ENCODE peak calls at places on chromosomes 11 and 22, in seven cellular contexts. One of them, this sample, is unnamed.

GRCh38 chr11:20973959-20974358 is 304.6 kb downstream of the NELL1 start:
- DNase-seq in stimulated activated CD8-positive, alpha-beta memory T cell treated with anti-CD3 and anti-CD28 coated beads, Interleukin-4, amount 100 ng/mL, for 24 hours: no peak
- DNase-seq in SHP77: no peak
- DNase-seq in uterus: no peak
- DNase-seq in AG08395: no peak
- DNase-seq in keratinocyte: no peak
- DNase-seq in KBM-7: no peak
- DNase-seq in this sample: no peak

GRCh38 chr11:19450282-19450681 is 209.5 kb upstream of the E2F8 start:
- DNase-seq in stimulated activated CD8-positive, alpha-beta memory T cell treated with anti-CD3 and anti-CD28 coated beads, Interleukin-4, amount 100 ng/mL, for 24 hours: no peak
- DNase-seq in SHP77: no peak
- DNase-seq in uterus: no peak
- DNase-seq in AG08395: no peak
- DNase-seq in keratinocyte: no peak
- DNase-seq in KBM-7: no peak
- DNase-seq in this sample: no peak

GRCh38 chr22:43136255-43136654 is 6.9 kb downstream of the MCAT start:
- DNase-seq in stimulated activated CD8-positive, alpha-beta memory T cell treated with anti-CD3 and anti-CD28 coated beads, Interleukin-4, amount 100 ng/mL, for 24 hours: peak; percentile 34
- DNase-seq in SHP77: no peak
- DNase-seq in uterus: no peak
- DNase-seq in AG08395: peak; percentile 57
- DNase-seq in keratinocyte: no peak
- DNase-seq in KBM-7: peak; percentile 69
- DNase-seq in this sample: peak; percentile 65

GRCh38 chr22:33869946-33870345 is 50.3 kb downstream of the LARGE1 start:
- DNase-seq in stimulated activated CD8-positive, alpha-beta memory T cell treated with anti-CD3 and anti-CD28 coated beads, Interleukin-4, amount 100 ng/mL, for 24 hours: no peak
- DNase-seq in SHP77: no peak
- DNase-seq in uterus: no peak
- DNase-seq in AG08395: peak; percentile 34
- DNase-seq in keratinocyte: no peak
- DNase-seq in KBM-7: no peak
- DNase-seq in this sample: no peak

GRCh38 chr11:94934362-94934761 is 39.0 kb downstream of the CWC15 start:
- DNase-seq in stimulated activated CD8-positive, alpha-beta memory T cell treated with anti-CD3 and anti-CD28 coated beads, Interleukin-4, amount 100 ng/mL, for 24 hours: no peak
- DNase-seq in SHP77: no peak
- DNase-seq in uterus: no peak
- DNase-seq in AG08395: peak; percentile 70
- DNase-seq in keratinocyte: no peak
- DNase-seq in KBM-7: no peak
- DNase-seq in this sample: no peak

GRCh38 chr22:11627798-11628650 is 3900.0 kb upstream of the OR11H1 start:
- DNase-seq in stimulated activated CD8-positive, alpha-beta memory T cell treated with anti-CD3 and anti-CD28 coated beads, Interleukin-4, amount 100 ng/mL, for 24 hours: no peak
- DNase-seq in SHP77: no peak
- DNase-seq in uterus: no peak
- DNase-seq in AG08395: no peak
- DNase-seq in keratinocyte: no peak
- DNase-seq in KBM-7: no peak
- DNase-seq in this sample: no peak

GRCh38 chr11:83521647-83522596 is 235.8 kb upstream of the CCDC90B start:
- DNase-seq in stimulated activated CD8-positive, alpha-beta memory T cell treated with anti-CD3 and anti-CD28 coated beads, Interleukin-4, amount 100 ng/mL, for 24 hours: no peak
- DNase-seq in SHP77: no peak
- DNase-seq in uterus: no peak
- DNase-seq in AG08395: peak; percentile 71
- DNase-seq in keratinocyte: no peak
- DNase-seq in KBM-7: peak; percentile 17
- DNase-seq in this sample: peak; percentile 10

GRCh38 chr11:121722431-121723256 is 269.9 kb upstream of the SORL1-AS1 start:
- DNase-seq in stimulated activated CD8-positive, alpha-beta memory T cell treated with anti-CD3 and anti-CD28 coated beads, Interleukin-4, amount 100 ng/mL, for 24 hours: no peak
- DNase-seq in SHP77: peak; percentile 41
- DNase-seq in uterus: peak; percentile 85
- DNase-seq in AG08395: peak; percentile 78
- DNase-seq in keratinocyte: no peak
- DNase-seq in KBM-7: no peak
- DNase-seq in this sample: no peak

GRCh38 chr11:100550910-100551309 is 136.2 kb upstream of the ARHGAP42 start:
- DNase-seq in stimulated activated CD8-positive, alpha-beta memory T cell treated with anti-CD3 and anti-CD28 coated beads, Interleukin-4, amount 100 ng/mL, for 24 hours: no peak
- DNase-seq in SHP77: no peak
- DNase-seq in uterus: no peak
- DNase-seq in AG08395: no peak
- DNase-seq in keratinocyte: no peak
- DNase-seq in KBM-7: no peak
- DNase-seq in this sample: no peak

GRCh38 chr11:67351275-67352005 is 1.9 kb downstream of the POLD4 start:
- DNase-seq in stimulated activated CD8-positive, alpha-beta memory T cell treated with anti-CD3 and anti-CD28 coated beads, Interleukin-4, amount 100 ng/mL, for 24 hours: no peak
- DNase-seq in SHP77: peak; percentile 53
- DNase-seq in uterus: peak; percentile 68
- DNase-seq in AG08395: peak; percentile 83
- DNase-seq in keratinocyte: no peak
- DNase-seq in KBM-7: peak; percentile 68
- DNase-seq in this sample: peak; percentile 84

GRCh38 chr11:109040303-109040702 is 375.4 kb downstream of the DDX10 start:
- DNase-seq in stimulated activated CD8-positive, alpha-beta memory T cell treated with anti-CD3 and anti-CD28 coated beads, Interleukin-4, amount 100 ng/mL, for 24 hours: no peak
- DNase-seq in SHP77: no peak
- DNase-seq in uterus: no peak
- DNase-seq in AG08395: no peak
- DNase-seq in keratinocyte: no peak
- DNase-seq in KBM-7: no peak
- DNase-seq in this sample: peak; percentile 44

GRCh38 chr22:49548356-49549202 is 279.1 kb downstream of the BRD1 start:
- DNase-seq in stimulated activated CD8-positive, alpha-beta memory T cell treated with anti-CD3 and anti-CD28 coated beads, Interleukin-4, amount 100 ng/mL, for 24 hours: no peak
- DNase-seq in SHP77: no peak
- DNase-seq in uterus: no peak
- DNase-seq in AG08395: no peak
- DNase-seq in keratinocyte: no peak
- DNase-seq in KBM-7: no peak
- DNase-seq in this sample: no peak

GRCh38 chr11:66188580-66188979 is 79.9 kb upstream of the RAB1B start:
- DNase-seq in stimulated activated CD8-positive, alpha-beta memory T cell treated with anti-CD3 and anti-CD28 coated beads, Interleukin-4, amount 100 ng/mL, for 24 hours: no peak
- DNase-seq in SHP77: no peak
- DNase-seq in uterus: no peak
- DNase-seq in AG08395: peak; percentile 64
- DNase-seq in keratinocyte: no peak
- DNase-seq in KBM-7: no peak
- DNase-seq in this sample: no peak

GRCh38 chr11:73177380-73178091 is 35.4 kb upstream of the FCHSD2 start:
- DNase-seq in stimulated activated CD8-positive, alpha-beta memory T cell treated with anti-CD3 and anti-CD28 coated beads, Interleukin-4, amount 100 ng/mL, for 24 hours: no peak
- DNase-seq in SHP77: no peak
- DNase-seq in uterus: peak; percentile 29
- DNase-seq in AG08395: peak; percentile 53
- DNase-seq in keratinocyte: no peak
- DNase-seq in KBM-7: no peak
- DNase-seq in this sample: no peak

GRCh38 chr11:64864135-64864472 is 14.3 kb downstream of the EHD1 start:
- DNase-seq in stimulated activated CD8-positive, alpha-beta memory T cell treated with anti-CD3 and anti-CD28 coated beads, Interleukin-4, amount 100 ng/mL, for 24 hours: no peak
- DNase-seq in SHP77: no peak
- DNase-seq in uterus: no peak
- DNase-seq in AG08395: no peak
- DNase-seq in keratinocyte: no peak
- DNase-seq in KBM-7: no peak
- DNase-seq in this sample: no peak

GRCh38 chr11:64360403-64360980 is 1.5 kb downstream of the RPS6KA4 start:
- DNase-seq in stimulated activated CD8-positive, alpha-beta memory T cell treated with anti-CD3 and anti-CD28 coated beads, Interleukin-4, amount 100 ng/mL, for 24 hours: no peak
- DNase-seq in SHP77: no peak
- DNase-seq in uterus: no peak
- DNase-seq in AG08395: no peak
- DNase-seq in keratinocyte: no peak
- DNase-seq in KBM-7: peak; percentile 61
- DNase-seq in this sample: no peak

GRCh38 chr22:42913874-42914510 is 56.9 kb upstream of the ARFGAP3 start:
- DNase-seq in stimulated activated CD8-positive, alpha-beta memory T cell treated with anti-CD3 and anti-CD28 coated beads, Interleukin-4, amount 100 ng/mL, for 24 hours: no peak
- DNase-seq in SHP77: no peak
- DNase-seq in uterus: no peak
- DNase-seq in AG08395: no peak
- DNase-seq in keratinocyte: no peak
- DNase-seq in KBM-7: no peak
- DNase-seq in this sample: no peak

GRCh38 chr22:21106000-21106399 is 60.3 kb downstream of the LRRC74B start:
- DNase-seq in stimulated activated CD8-positive, alpha-beta memory T cell treated with anti-CD3 and anti-CD28 coated beads, Interleukin-4, amount 100 ng/mL, for 24 hours: no peak
- DNase-seq in SHP77: no peak
- DNase-seq in uterus: no peak
- DNase-seq in AG08395: no peak
- DNase-seq in keratinocyte: no peak
- DNase-seq in KBM-7: no peak
- DNase-seq in this sample: no peak

GRCh38 chr22:27782065-27782464 is 19.5 kb downstream of the MN1 start:
- DNase-seq in stimulated activated CD8-positive, alpha-beta memory T cell treated with anti-CD3 and anti-CD28 coated beads, Interleukin-4, amount 100 ng/mL, for 24 hours: no peak
- DNase-seq in SHP77: no peak
- DNase-seq in uterus: no peak
- DNase-seq in AG08395: no peak
- DNase-seq in keratinocyte: no peak
- DNase-seq in KBM-7: no peak
- DNase-seq in this sample: no peak

GRCh38 chr11:45413156-45413833 is 127.2 kb upstream of the SYT13 start:
- DNase-seq in stimulated activated CD8-positive, alpha-beta memory T cell treated with anti-CD3 and anti-CD28 coated beads, Interleukin-4, amount 100 ng/mL, for 24 hours: no peak
- DNase-seq in SHP77: no peak
- DNase-seq in uterus: no peak
- DNase-seq in AG08395: no peak
- DNase-seq in keratinocyte: no peak
- DNase-seq in KBM-7: no peak
- DNase-seq in this sample: no peak

GRCh38 chr22:50146440-50147228 is 23.9 kb upstream of the PANX2 start:
- DNase-seq in stimulated activated CD8-positive, alpha-beta memory T cell treated with anti-CD3 and anti-CD28 coated beads, Interleukin-4, amount 100 ng/mL, for 24 hours: no peak
- DNase-seq in SHP77: peak; percentile 61
- DNase-seq in uterus: peak; percentile 65
- DNase-seq in AG08395: peak; percentile 92
- DNase-seq in keratinocyte: peak; percentile 30
- DNase-seq in KBM-7: no peak
- DNase-seq in this sample: peak; percentile 18

GRCh38 chr22:38504731-38505594 is 1.1 kb downstream of the DDX17 start:
- DNase-seq in stimulated activated CD8-positive, alpha-beta memory T cell treated with anti-CD3 and anti-CD28 coated beads, Interleukin-4, amount 100 ng/mL, for 24 hours: peak; percentile 45
- DNase-seq in SHP77: no peak
- DNase-seq in uterus: peak; percentile 41
- DNase-seq in AG08395: no peak
- DNase-seq in keratinocyte: no peak
- DNase-seq in KBM-7: peak; percentile 65
- DNase-seq in this sample: peak; percentile 42

GRCh38 chr11:87239001-87239400 is 201.3 kb downstream of the TMEM135 start:
- DNase-seq in stimulated activated CD8-positive, alpha-beta memory T cell treated with anti-CD3 and anti-CD28 coated beads, Interleukin-4, amount 100 ng/mL, for 24 hours: no peak
- DNase-seq in SHP77: no peak
- DNase-seq in uterus: no peak
- DNase-seq in AG08395: no peak
- DNase-seq in keratinocyte: no peak
- DNase-seq in KBM-7: no peak
- DNase-seq in this sample: no peak

GRCh38 chr11:62646825-62647608 is 604 bp upstream of the GANAB start:
- DNase-seq in stimulated activated CD8-positive, alpha-beta memory T cell treated with anti-CD3 and anti-CD28 coated beads, Interleukin-4, amount 100 ng/mL, for 24 hours: no peak
- DNase-seq in SHP77: no peak
- DNase-seq in uterus: no peak
- DNase-seq in AG08395: no peak
- DNase-seq in keratinocyte: no peak
- DNase-seq in KBM-7: no peak
- DNase-seq in this sample: no peak

GRCh38 chr11:15819679-15820286 is 536.6 kb downstream of the SOX6 start:
- DNase-seq in stimulated activated CD8-positive, alpha-beta memory T cell treated with anti-CD3 and anti-CD28 coated beads, Interleukin-4, amount 100 ng/mL, for 24 hours: peak; percentile 14
- DNase-seq in SHP77: peak; percentile 5
- DNase-seq in uterus: peak; percentile 31
- DNase-seq in AG08395: peak; percentile 61
- DNase-seq in keratinocyte: no peak
- DNase-seq in KBM-7: peak; percentile 53
- DNase-seq in this sample: peak; percentile 77

GRCh38 chr11:113202431-113202830 is 112.0 kb upstream of the TTC12 start:
- DNase-seq in stimulated activated CD8-positive, alpha-beta memory T cell treated with anti-CD3 and anti-CD28 coated beads, Interleukin-4, amount 100 ng/mL, for 24 hours: no peak
- DNase-seq in SHP77: no peak
- DNase-seq in uterus: no peak
- DNase-seq in AG08395: no peak
- DNase-seq in keratinocyte: no peak
- DNase-seq in KBM-7: no peak
- DNase-seq in this sample: no peak

GRCh38 chr11:32426819-32427615 is 8.3 kb downstream of the WT1 start:
- DNase-seq in stimulated activated CD8-positive, alpha-beta memory T cell treated with anti-CD3 and anti-CD28 coated beads, Interleukin-4, amount 100 ng/mL, for 24 hours: no peak
- DNase-seq in SHP77: no peak
- DNase-seq in uterus: peak; percentile 85
- DNase-seq in AG08395: no peak
- DNase-seq in keratinocyte: no peak
- DNase-seq in KBM-7: no peak
- DNase-seq in this sample: no peak

GRCh38 chr11:35647535-35648092 is 15.0 kb upstream of the TRIM44 start:
- DNase-seq in stimulated activated CD8-positive, alpha-beta memory T cell treated with anti-CD3 and anti-CD28 coated beads, Interleukin-4, amount 100 ng/mL, for 24 hours: no peak
- DNase-seq in SHP77: no peak
- DNase-seq in uterus: no peak
- DNase-seq in AG08395: no peak
- DNase-seq in keratinocyte: no peak
- DNase-seq in KBM-7: no peak
- DNase-seq in this sample: no peak

GRCh38 chr11:102974552-102975280 is 19.2 kb upstream of the MMP13 start:
- DNase-seq in stimulated activated CD8-positive, alpha-beta memory T cell treated with anti-CD3 and anti-CD28 coated beads, Interleukin-4, amount 100 ng/mL, for 24 hours: no peak
- DNase-seq in SHP77: no peak
- DNase-seq in uterus: no peak
- DNase-seq in AG08395: peak; percentile 31
- DNase-seq in keratinocyte: peak; percentile 38
- DNase-seq in KBM-7: no peak
- DNase-seq in this sample: no peak